ENCODE peak calls at places on chromosomes 5 and 9, in six cellular contexts. One of them, this sample, is unnamed.

GRCh38 chr5:144318011-144318410 is 147.3 kb downstream of the KCTD16 start:
- DNase-seq in pancreas: no peak
- DNase-seq in GM23338: peak; percentile 54
- DNase-seq in IMR-90: no peak
- DNase-seq in stomach: no peak
- DNase-seq in kidney epithelial cell: no peak
- DNase-seq in this sample: no peak

GRCh38 chr5:55750499-55750898 is 12.6 kb downstream of the DDX4 start:
- DNase-seq in kidney epithelial cell: no peak
- DNase-seq in GM23338: no peak
- DNase-seq in IMR-90: no peak
- DNase-seq in pancreas: no peak
- DNase-seq in stomach: no peak
- DNase-seq in this sample: no peak

GRCh38 chr9:97710356-97711222 is 13.4 kb upstream of the XPA start:
- DNase-seq in stomach: peak; percentile 51
- DNase-seq in pancreas: no peak
- DNase-seq in IMR-90: peak; percentile 66
- DNase-seq in kidney epithelial cell: no peak
- DNase-seq in GM23338: peak; percentile 87
- DNase-seq in this sample: peak; percentile 34

GRCh38 chr5:124790895-124791732 is 44.7 kb upstream of the ZNF608 start:
- DNase-seq in kidney epithelial cell: peak; percentile 45
- DNase-seq in pancreas: no peak
- DNase-seq in GM23338: no peak
- DNase-seq in stomach: no peak
- DNase-seq in IMR-90: peak; percentile 17
- DNase-seq in this sample: no peak

GRCh38 chr9:133943781-133944745 is 48.1 kb downstream of the VAV2 start:
- DNase-seq in IMR-90: peak; percentile 26
- DNase-seq in kidney epithelial cell: peak; percentile 83
- DNase-seq in pancreas: no peak
- DNase-seq in stomach: no peak
- DNase-seq in GM23338: no peak
- DNase-seq in this sample: no peak

GRCh38 chr5:147393866-147394265 is 116.0 kb downstream of the DPYSL3 start:
- DNase-seq in kidney epithelial cell: no peak
- DNase-seq in GM23338: peak; percentile 80
- DNase-seq in stomach: no peak
- DNase-seq in pancreas: no peak
- DNase-seq in IMR-90: no peak
- DNase-seq in this sample: no peak

GRCh38 chr5:75463726-75464125 is 47.7 kb downstream of the CERT1 start:
- DNase-seq in GM23338: no peak
- DNase-seq in pancreas: no peak
- DNase-seq in kidney epithelial cell: peak; percentile 45
- DNase-seq in stomach: no peak
- DNase-seq in IMR-90: no peak
- DNase-seq in this sample: no peak

GRCh38 chr5:111782171-111782570 is 25.2 kb upstream of the NREP start:
- DNase-seq in kidney epithelial cell: no peak
- DNase-seq in IMR-90: peak; percentile 25
- DNase-seq in GM23338: no peak
- DNase-seq in pancreas: no peak
- DNase-seq in stomach: no peak
- DNase-seq in this sample: no peak

GRCh38 chr5:88883059-88883565 is at the start of gene MEF2C:
- DNase-seq in GM23338: peak; percentile 59
- DNase-seq in pancreas: peak; percentile 73
- DNase-seq in IMR-90: peak; percentile 81
- DNase-seq in stomach: peak; percentile 51
- DNase-seq in kidney epithelial cell: no peak
- DNase-seq in this sample: peak; percentile 81

GRCh38 chr9:27126682-27127081 is 17.7 kb downstream of the TEK start:
- DNase-seq in stomach: no peak
- DNase-seq in IMR-90: no peak
- DNase-seq in pancreas: no peak
- DNase-seq in GM23338: no peak
- DNase-seq in kidney epithelial cell: no peak
- DNase-seq in this sample: no peak

GRCh38 chr9:3261484-3261883 is 264.3 kb downstream of the RFX3 start:
- DNase-seq in GM23338: no peak
- DNase-seq in stomach: no peak
- DNase-seq in pancreas: no peak
- DNase-seq in IMR-90: peak; percentile 45
- DNase-seq in kidney epithelial cell: no peak
- DNase-seq in this sample: no peak

GRCh38 chr5:159456261-159456660 is 126.0 kb upstream of the IL12B start:
- DNase-seq in GM23338: no peak
- DNase-seq in stomach: no peak
- DNase-seq in IMR-90: no peak
- DNase-seq in kidney epithelial cell: no peak
- DNase-seq in pancreas: no peak
- DNase-seq in this sample: no peak

GRCh38 chr9:93452710-93453046 is 703 bp downstream of the FAM120AOS start:
- DNase-seq in kidney epithelial cell: no peak
- DNase-seq in IMR-90: no peak
- DNase-seq in pancreas: no peak
- DNase-seq in GM23338: no peak
- DNase-seq in stomach: peak; percentile 40
- DNase-seq in this sample: no peak

GRCh38 chr5:130243641-130244040 is 339.4 kb downstream of the CHSY3 start:
- DNase-seq in GM23338: peak; percentile 54
- DNase-seq in IMR-90: no peak
- DNase-seq in stomach: no peak
- DNase-seq in kidney epithelial cell: no peak
- DNase-seq in pancreas: no peak
- DNase-seq in this sample: no peak

GRCh38 chr9:36935768-36936497 is 98.1 kb downstream of the PAX5 start:
- DNase-seq in IMR-90: no peak
- DNase-seq in stomach: peak; percentile 9
- DNase-seq in kidney epithelial cell: no peak
- DNase-seq in GM23338: no peak
- DNase-seq in pancreas: no peak
- DNase-seq in this sample: no peak

GRCh38 chr9:93606187-93606586 is 29.8 kb downstream of the PHF2 start:
- DNase-seq in stomach: no peak
- DNase-seq in GM23338: no peak
- DNase-seq in IMR-90: no peak
- DNase-seq in pancreas: no peak
- DNase-seq in kidney epithelial cell: no peak
- DNase-seq in this sample: no peak

GRCh38 chr9:125564641-125565040 is 142.4 kb downstream of the MAPKAP1 start:
- DNase-seq in IMR-90: no peak
- DNase-seq in pancreas: no peak
- DNase-seq in stomach: no peak
- DNase-seq in GM23338: no peak
- DNase-seq in kidney epithelial cell: no peak
- DNase-seq in this sample: no peak

GRCh38 chr9:6184749-6185645 is 30.6 kb upstream of the IL33 start:
- DNase-seq in kidney epithelial cell: no peak
- DNase-seq in GM23338: no peak
- DNase-seq in IMR-90: peak; percentile 8
- DNase-seq in pancreas: no peak
- DNase-seq in stomach: peak; percentile 31
- DNase-seq in this sample: no peak

GRCh38 chr9:105063665-105064247 is 135.8 kb upstream of the ABCA1 start:
- DNase-seq in stomach: no peak
- DNase-seq in kidney epithelial cell: peak; percentile 79
- DNase-seq in GM23338: no peak
- DNase-seq in IMR-90: peak; percentile 95
- DNase-seq in pancreas: no peak
- DNase-seq in this sample: no peak

GRCh38 chr9:133726401-133727276 is 11.5 kb downstream of the SARDH start:
- DNase-seq in kidney epithelial cell: no peak
- DNase-seq in GM23338: peak; percentile 70
- DNase-seq in IMR-90: peak; percentile 50
- DNase-seq in stomach: peak; percentile 52
- DNase-seq in pancreas: peak; percentile 58
- DNase-seq in this sample: peak; percentile 65

GRCh38 chr5:114319821-114320220 is 42.0 kb upstream of the KCNN2 start:
- DNase-seq in pancreas: no peak
- DNase-seq in kidney epithelial cell: no peak
- DNase-seq in stomach: no peak
- DNase-seq in GM23338: no peak
- DNase-seq in IMR-90: peak; percentile 82
- DNase-seq in this sample: no peak

GRCh38 chr5:114319236-114319635 is 42.6 kb upstream of the KCNN2 start:
- DNase-seq in kidney epithelial cell: no peak
- DNase-seq in pancreas: no peak
- DNase-seq in GM23338: no peak
- DNase-seq in stomach: no peak
- DNase-seq in IMR-90: no peak
- DNase-seq in this sample: no peak

GRCh38 chr5:114314061-114314460 is 47.8 kb upstream of the KCNN2 start:
- DNase-seq in pancreas: no peak
- DNase-seq in kidney epithelial cell: no peak
- DNase-seq in GM23338: no peak
- DNase-seq in stomach: no peak
- DNase-seq in IMR-90: no peak
- DNase-seq in this sample: no peak

GRCh38 chr5:114316167-114316566 is 45.7 kb upstream of the KCNN2 start:
- DNase-seq in IMR-90: no peak
- DNase-seq in stomach: no peak
- DNase-seq in kidney epithelial cell: no peak
- DNase-seq in pancreas: no peak
- DNase-seq in GM23338: peak; percentile 28
- DNase-seq in this sample: no peak

GRCh38 chr5:114317751-114318150 is 44.1 kb upstream of the KCNN2 start:
- DNase-seq in IMR-90: no peak
- DNase-seq in kidney epithelial cell: no peak
- DNase-seq in GM23338: no peak
- DNase-seq in stomach: no peak
- DNase-seq in pancreas: no peak
- DNase-seq in this sample: no peak
- TF ChIP-seq CTCF in IMR-90: no peak
- TF ChIP-seq CTCF in kidney epithelial cell: no peak
- TF ChIP-seq CTCF in GM23338: no peak
- TF ChIP-seq CTCF in stomach: no peak
- TF ChIP-seq CTCF in pancreas: no peak
- TF ChIP-seq CTCF in this sample: no peak

GRCh38 chr9:34891386-34891785 is 66.7 kb upstream of the PHF24 start:
- DNase-seq in IMR-90: no peak
- DNase-seq in stomach: no peak
- DNase-seq in GM23338: no peak
- DNase-seq in kidney epithelial cell: no peak
- DNase-seq in pancreas: no peak
- DNase-seq in this sample: no peak
- H3K27me3 ChIP-seq in IMR-90: peaks cover 39% of the 10 kb centered on the region
- H3K27me3 ChIP-seq in stomach: no peaks in the 10 kb centered on the region
- H3K27me3 ChIP-seq in GM23338: no peaks in the 10 kb centered on the region
- H3K27me3 ChIP-seq in kidney epithelial cell: peaks cover 23% of the 10 kb centered on the region
- H3K27me3 ChIP-seq in pancreas: no peaks in the 10 kb centered on the region
- H3K27me3 ChIP-seq in this sample: peaks cover 10% of the 10 kb centered on the region

GRCh38 chr5:150303070-150303595 is 428 bp upstream of the ARSI start:
- DNase-seq in stomach: no peak
- DNase-seq in pancreas: peak; percentile 30
- DNase-seq in IMR-90: peak; percentile 77
- DNase-seq in kidney epithelial cell: no peak
- DNase-seq in GM23338: peak; percentile 66
- DNase-seq in this sample: no peak

GRCh38 chr5:150305577-150305976 is 2.9 kb upstream of the ARSI start:
- DNase-seq in pancreas: no peak
- DNase-seq in kidney epithelial cell: no peak
- DNase-seq in IMR-90: no peak
- DNase-seq in GM23338: no peak
- DNase-seq in stomach: no peak
- DNase-seq in this sample: no peak

GRCh38 chr5:150304481-150305081 is 1.9 kb upstream of the ARSI start:
- DNase-seq in IMR-90: no peak
- DNase-seq in kidney epithelial cell: no peak
- DNase-seq in GM23338: no peak
- DNase-seq in pancreas: peak; percentile 30
- DNase-seq in stomach: no peak
- DNase-seq in this sample: no peak

GRCh38 chr5:150302301-150303069 is at the start of gene ARSI:
- DNase-seq in stomach: no peak
- DNase-seq in kidney epithelial cell: peak; percentile 23
- DNase-seq in IMR-90: no peak
- DNase-seq in pancreas: peak; percentile 68
- DNase-seq in GM23338: peak; percentile 93
- DNase-seq in this sample: peak; percentile 24

DNA sequence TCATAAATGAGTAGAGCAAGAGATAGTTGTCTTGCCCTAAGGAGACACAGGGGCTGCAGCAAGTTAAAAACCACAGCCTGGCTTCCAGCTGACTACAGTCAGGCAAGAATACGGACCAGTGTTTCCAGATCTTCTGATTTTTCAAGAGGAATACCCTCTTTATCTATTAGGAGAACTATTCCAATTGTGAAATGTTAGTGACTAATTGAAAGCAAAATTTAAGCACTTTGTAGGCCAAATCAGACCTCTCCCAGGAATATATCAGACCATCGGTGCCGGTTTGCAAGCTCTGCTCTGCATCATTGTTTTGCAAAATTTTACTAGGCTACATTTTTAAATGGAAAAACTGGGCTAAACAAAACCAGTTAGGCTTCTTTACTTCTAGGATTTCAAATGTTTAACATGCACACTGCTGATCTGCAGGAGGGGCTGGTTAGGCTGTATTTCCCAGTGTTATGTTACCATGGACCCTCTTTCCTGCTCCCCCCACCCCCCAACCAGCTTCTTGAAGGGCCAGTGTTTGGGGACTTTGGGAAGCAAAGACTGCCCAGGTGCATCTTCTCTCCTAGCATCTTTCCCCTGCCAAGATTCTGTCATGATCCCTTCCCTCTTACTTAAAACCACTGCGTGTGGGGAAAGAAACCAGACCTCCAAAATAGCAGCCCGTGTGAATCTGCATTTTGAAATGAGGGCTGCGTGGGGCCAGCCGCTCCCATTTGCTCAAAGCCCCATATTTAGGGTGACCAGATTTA is 1.1 kb upstream of the ARSI start:
- DNase-seq in pancreas: peak; percentile 12
- DNase-seq in stomach: no peak
- DNase-seq in kidney epithelial cell: no peak
- DNase-seq in IMR-90: peak; percentile 72
- DNase-seq in GM23338: peak; percentile 30
- DNase-seq in this sample: no peak
- H3K4me3 ChIP-seq in pancreas: no peak overlapping the region
- H3K4me3 ChIP-seq in stomach: no peak overlapping the region
- H3K4me3 ChIP-seq in kidney epithelial cell: no peak overlapping the region
- H3K4me3 ChIP-seq in IMR-90: no peak overlapping the region
- H3K4me3 ChIP-seq in GM23338: peak overlapping the region; percentile 66
- H3K4me3 ChIP-seq in this sample: no peak overlapping the region

DNA sequence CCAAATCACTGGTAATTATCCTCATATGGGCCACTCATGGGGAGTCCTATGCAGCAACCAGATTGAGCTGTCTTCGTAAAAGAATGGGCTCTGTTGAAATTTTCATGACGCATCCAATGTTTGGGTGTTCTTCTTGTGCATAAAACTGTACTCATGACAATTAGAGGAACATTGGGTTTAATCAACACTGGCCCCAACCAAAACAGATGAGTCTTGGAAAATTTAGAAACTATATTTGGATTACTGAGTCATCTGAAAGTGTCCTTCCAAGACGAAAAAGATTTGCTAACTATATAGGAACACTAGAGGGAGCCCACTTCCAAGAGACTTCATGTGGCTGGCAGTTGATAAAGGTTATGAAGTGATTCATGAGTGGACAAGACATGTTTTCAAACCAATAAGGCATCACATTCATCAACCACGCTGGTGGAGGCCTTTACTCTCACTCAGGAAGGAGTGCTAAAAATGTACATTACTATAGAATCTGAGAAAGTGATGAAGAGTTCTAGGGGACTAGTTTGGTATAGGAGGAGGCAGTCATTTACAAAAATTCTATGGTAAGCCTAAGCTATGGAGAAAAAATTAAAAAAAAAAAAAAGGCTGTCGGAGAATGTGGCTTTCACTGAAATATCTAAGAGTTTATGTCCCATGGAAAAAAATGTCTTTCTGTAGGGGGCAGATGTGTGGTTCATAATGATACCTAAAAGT is 313.5 kb downstream of the PRDM9 start:
- DNase-seq in kidney epithelial cell: peak; percentile 32
- DNase-seq in stomach: no peak
- DNase-seq in GM23338: peak; percentile 66
- DNase-seq in IMR-90: peak; percentile 1
- DNase-seq in pancreas: no peak
- DNase-seq in this sample: no peak
- TF ChIP-seq CTCF in kidney epithelial cell: peak; percentile 72
- TF ChIP-seq CTCF in stomach: no peak
- TF ChIP-seq CTCF in GM23338: peak; percentile 72
- TF ChIP-seq CTCF in IMR-90: peak; percentile 12
- TF ChIP-seq CTCF in pancreas: no peak
- TF ChIP-seq CTCF in this sample: no peak